ENCODE peak calls at places on chromosomes 12 and 14, in ten cellular contexts. W, K, Z, M, J, I, B, A, G and P are unnamed samples.
A peak's percentile ranks its signal among the peaks of the same experiment; 100 is the strongest.

GRCh38 chr14:53226553-53226952 is 73.4 kb upstream of the DDHD1 start:
- ATAC-seq in W (no peak), K (no peak), Z (no peak), M (no peak), J (no peak), I (no peak), B (no peak), A (no peak), G (no peak), P (no peak)

GRCh38 chr12:68290126-68290525 is 36.7 kb upstream of the IL22 start:
- ATAC-seq in W (no peak), K (no peak), Z (peak; percentile 99), M (no peak), J (peak; percentile 92), I (no peak), B (peak; percentile 80), A (no peak), G (peak; percentile 95), P (no peak)

GRCh38 chr14:100605706-100606686 is 18.8 kb upstream of the BEGAIN start:
- ATAC-seq in W (no peak), K (no peak), Z (no peak), M (no peak), J (no peak), I (no peak), B (no peak), A (no peak), G (no peak), P (no peak)

GRCh38 chr12:131872154-131873046 is 22.0 kb upstream of the ULK1 start:
- ATAC-seq in W (peak; percentile 37), K (peak; percentile 90), Z (no peak), M (no peak), J (no peak), I (peak; percentile 98), B (no peak), A (no peak), G (no peak), P (peak; percentile 99)

GRCh38 chr14:75051556-75051899 is 261 bp upstream of the MLH3 start:
- ATAC-seq in W (no peak), K (no peak), Z (no peak), M (no peak), J (no peak), I (peak; percentile 8), B (no peak), A (no peak), G (no peak), P (no peak)

GRCh38 chr12:115823635-115824034 is 453.9 kb downstream of the MED13L start:
- ATAC-seq in W (no peak), K (no peak), Z (no peak), M (no peak), J (no peak), I (no peak), B (no peak), A (peak; percentile 52), G (no peak), P (no peak)

GRCh38 chr12:57934804-57935203 is 6.6 kb upstream of the ATP23 start:
- ATAC-seq in W (no peak), K (no peak), Z (no peak), M (no peak), J (no peak), I (no peak), B (no peak), A (no peak), G (no peak), P (no peak)

GRCh38 chr12:123465084-123465483 is 7.1 kb downstream of the SNRNP35 start:
- ATAC-seq in W (peak; percentile 62), K (no peak), Z (no peak), M (no peak), J (no peak), I (no peak), B (no peak), A (no peak), G (no peak), P (no peak)

GRCh38 chr12:132687211-132688164 is at the start of the genes POLE and PXMP2:
- ATAC-seq in W (peak; percentile 99), K (peak; percentile 94), Z (peak; percentile 95), M (peak; percentile 92), J (peak; percentile 96), I (peak; percentile 92), B (peak; percentile 90), A (peak; percentile 98), G (peak; percentile 94), P (peak; percentile 99)

GRCh38 chr14:35526962-35527361 is 7.0 kb upstream of the INSM2 start:
- ATAC-seq in W (no peak), K (no peak), Z (no peak), M (no peak), J (no peak), I (no peak), B (no peak), A (no peak), G (no peak), P (no peak)

GRCh38 chr14:20606190-20606901 is 15.2 kb upstream of the RNASE12 start:
- ATAC-seq in W (no peak), K (peak; percentile 37), Z (no peak), M (no peak), J (no peak), I (peak; percentile 63), B (no peak), A (no peak), G (no peak), P (peak; percentile 45)

GRCh38 chr12:4881665-4882064 is 28.0 kb upstream of the KCNA1 start:
- ATAC-seq in W (peak; percentile 26), K (no peak), Z (no peak), M (no peak), J (no peak), I (no peak), B (no peak), A (no peak), G (no peak), P (no peak)

GRCh38 chr12:108850854-108851573 is 6.4 kb downstream of the SSH1 start:
- ATAC-seq in W (peak; percentile 59), K (no peak), Z (peak; percentile 27), M (no peak), J (no peak), I (peak; percentile 60), B (no peak), A (no peak), G (no peak), P (no peak)

GRCh38 chr14:71474291-71474690 is 457.9 kb upstream of the RGS6 start:
- ATAC-seq in W (no peak), K (no peak), Z (no peak), M (no peak), J (no peak), I (no peak), B (no peak), A (no peak), G (no peak), P (no peak)

GRCh38 chr14:21654215-21654614 is 580 bp downstream of the OR4E2 start:
- ATAC-seq in W (no peak), K (no peak), Z (no peak), M (no peak), J (no peak), I (no peak), B (no peak), A (no peak), G (no peak), P (no peak)

GRCh38 chr12:7444076-7444475 is at the start of gene CD163L1:
- ATAC-seq in W (no peak), K (no peak), Z (no peak), M (no peak), J (no peak), I (no peak), B (no peak), A (no peak), G (no peak), P (no peak)

GRCh38 chr14:65373671-65374039 is 38.9 kb upstream of the FUT8 start:
- ATAC-seq in W (no peak), K (peak; percentile 75), Z (no peak), M (no peak), J (no peak), I (no peak), B (no peak), A (peak; percentile 74), G (no peak), P (no peak)

GRCh38 chr14:32397871-32398640 is 69.0 kb downstream of the AKAP6 start:
- ATAC-seq in W (no peak), K (peak; percentile 93), Z (no peak), M (no peak), J (no peak), I (no peak), B (no peak), A (no peak), G (no peak), P (peak; percentile 91)

GRCh38 chr12:109163150-109163549 is 46.8 kb downstream of the ACACB start:
- ATAC-seq in W (no peak), K (no peak), Z (no peak), M (no peak), J (no peak), I (no peak), B (no peak), A (no peak), G (no peak), P (no peak)

GRCh38 chr14:71591929-71592328 is 340.3 kb upstream of the RGS6 start:
- ATAC-seq in W (no peak), K (peak; percentile 95), Z (peak; percentile 56), M (peak; percentile 50), J (peak; percentile 97), I (peak; percentile 63), B (peak; percentile 82), A (no peak), G (peak; percentile 82), P (peak; percentile 65)

GRCh38 chr14:100567877-100568163 is 19.4 kb downstream of the BEGAIN start:
- ATAC-seq in W (no peak), K (peak; percentile 39), Z (peak; percentile 16), M (peak; percentile 37), J (peak; percentile 16), I (no peak), B (peak; percentile 7), A (peak; percentile 16), G (peak; percentile 6), P (no peak)